ENCODE peak calls at places on chromosomes 11 and 22, in eight cellular contexts. D is prostate gland, H is HepG2, F is cardiac muscle cell, V is fibroblast of lung, Y is sigmoid colon, Z is body of pancreas, X is neural progenitor cell. N is an unnamed sample.

GRCh38 chr11:93906486-93906885 is 56.1 kb upstream of the VSTM5 start:
- DNase-seq in Y (no peak), Z (no peak), D (no peak), H (no peak), V (no peak), X (no peak), F (no peak), N (no peak)

GRCh38 chr11:107999759-108000455 is 8.8 kb upstream of the CUL5 start:
- DNase-seq in V (peak; percentile 37), Y (no peak), H (peak; percentile 72), F (peak; percentile 84), Z (no peak), D (no peak), X (peak; percentile 85), N (peak; percentile 59)

GRCh38 chr11:74237541-74237940 is 66.5 kb downstream of the PPME1 start:
- DNase-seq in X (no peak), H (no peak), F (no peak), Y (no peak), V (no peak), D (no peak), Z (no peak), N (no peak)

GRCh38 chr11:122167100-122167499 is 51.1 kb upstream of the BLID start:
- DNase-seq in Z (no peak), H (no peak), V (peak; percentile 86), F (no peak), Y (no peak), D (no peak), X (no peak), N (peak; percentile 85)

GRCh38 chr11:70506986-70507385 is 108.7 kb downstream of the CTTN start:
- DNase-seq in H (no peak), F (no peak), Z (no peak), D (no peak), X (no peak), Y (no peak), V (no peak), N (no peak)

GRCh38 chr22:27663031-27663367 is 138.6 kb downstream of the MN1 start:
- DNase-seq in Y (no peak), D (no peak), Z (no peak), H (no peak), X (no peak), F (no peak), V (no peak), N (no peak)

GRCh38 chr11:103609117-103610066 is 427.0 kb upstream of the DDI1 start:
- DNase-seq in V (peak; percentile 94), Z (no peak), F (no peak), D (no peak), X (no peak), H (no peak), Y (no peak), N (peak; percentile 93)

GRCh38 chr11:111299111-111300026 is 1.0 kb downstream of the POU2AF3 start:
- DNase-seq in Z (peak; percentile 77), Y (peak; percentile 83), F (peak; percentile 65), H (peak; percentile 46), V (peak; percentile 46), D (peak; percentile 54), X (peak; percentile 75), N (peak; percentile 19)

GRCh38 chr22:45830531-45831245 is 146.3 kb downstream of the WNT7B start:
- DNase-seq in H (no peak), D (no peak), F (peak; percentile 24), V (peak; percentile 51), Z (no peak), X (no peak), Y (no peak), N (peak; percentile 64)

GRCh38 chr11:65651589-65652510 is 10.9 kb downstream of the RELA start:
- DNase-seq in Z (no peak), H (no peak), Y (peak; percentile 85), D (peak; percentile 76), V (peak; percentile 83), X (no peak), F (no peak), N (peak; percentile 51)

GRCh38 chr11:110069158-110069737 is 23.9 kb upstream of the ZC3H12C start:
- DNase-seq in Z (no peak), H (no peak), D (no peak), Y (peak; percentile 74), X (no peak), F (peak; percentile 45), V (peak; percentile 81), N (peak; percentile 51)
- H3K4me3 ChIP-seq in Z (no peak overlapping the region), H (no peak overlapping the region), D (no peak overlapping the region), Y (no peak overlapping the region), X (no peak overlapping the region), F (no peak overlapping the region), V (no peak overlapping the region), N (no peak overlapping the region)

DNA sequence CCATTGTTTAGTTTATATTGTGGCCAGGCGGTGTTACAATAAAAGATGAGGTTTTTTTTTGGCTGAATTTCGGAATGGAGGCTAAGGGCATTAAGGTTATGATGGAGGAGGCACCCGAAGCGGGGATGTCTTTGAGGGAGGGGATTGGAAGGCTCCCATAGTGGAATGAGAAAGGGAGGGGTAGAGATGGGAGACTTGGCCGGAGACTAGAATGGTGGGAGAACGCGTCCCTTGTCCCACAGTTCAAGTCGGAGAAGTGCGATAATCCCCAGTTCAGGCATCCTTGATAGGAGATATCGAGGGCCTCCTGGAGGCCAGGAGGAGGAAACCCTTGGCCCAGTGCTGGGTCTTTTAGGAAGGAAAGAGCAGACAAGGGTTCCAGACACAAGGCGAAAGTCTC is 21.6 kb downstream of the ZNF195 start:
- DNase-seq in Z (no peak), Y (no peak), V (no peak), D (no peak), H (no peak), X (no peak), F (no peak), N (no peak)
- TF ChIP-seq CTCF in Z (no peak), Y (no peak), V (no peak), D (no peak), H (no peak), X (no peak), F (no peak), N (no peak)

DNA sequence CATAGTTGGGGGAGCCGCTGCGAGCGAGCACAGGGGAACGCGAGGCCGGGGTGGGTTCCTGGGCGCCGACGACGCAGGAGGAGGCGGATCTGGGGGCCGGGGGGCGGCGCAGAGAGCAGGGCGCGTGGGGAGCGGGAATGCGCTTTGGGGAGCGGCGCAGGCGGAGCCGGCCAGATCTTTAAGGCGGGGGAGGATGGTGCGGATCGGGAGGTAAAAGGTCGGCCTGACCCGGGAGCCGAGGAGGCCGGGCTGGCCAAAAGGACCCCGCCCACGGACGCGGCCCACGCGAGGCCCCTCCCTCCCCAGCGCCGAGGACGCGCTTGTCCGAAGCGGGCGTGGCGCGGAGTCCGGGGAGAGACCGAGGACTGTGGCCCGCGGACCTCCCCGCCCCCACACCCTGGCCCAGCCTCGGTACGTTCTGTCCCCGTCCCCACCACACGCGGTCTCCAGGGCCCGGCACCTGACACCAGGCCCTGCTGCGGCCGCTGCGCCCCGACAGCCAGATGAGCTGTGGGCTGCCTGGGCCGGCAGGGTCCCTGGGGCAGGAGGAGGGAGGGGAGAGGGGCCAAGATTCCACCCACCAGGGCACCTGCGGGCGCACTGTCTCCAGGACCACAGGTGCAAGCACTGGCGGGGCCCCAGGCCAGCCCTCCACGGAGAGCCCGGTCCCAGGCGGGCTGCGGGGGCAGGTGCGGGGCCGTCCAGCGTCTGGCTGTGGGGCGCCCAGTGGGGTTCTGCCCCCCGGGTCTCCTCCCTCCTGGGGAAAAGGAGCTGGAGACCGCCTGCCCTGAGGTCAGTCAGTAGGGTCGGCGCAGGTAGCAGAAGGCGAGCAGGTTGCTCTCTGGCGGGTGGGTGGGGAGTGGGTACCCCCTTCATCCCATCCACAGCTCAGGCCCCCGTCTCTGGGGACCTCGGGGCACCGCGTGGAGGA is 10.9 kb downstream of the PIM3 start:
- DNase-seq in V (peak; percentile 72), D (peak; percentile 51), H (no peak), Y (peak; percentile 88), F (peak; percentile 42), X (peak; percentile 64), Z (peak; percentile 67), N (peak; percentile 62)
- H3K4me3 ChIP-seq in V (peak overlapping the region; percentile 41), D (peak overlapping the region; percentile 40), H (peak overlapping the region; percentile 58), Y (peak overlapping the region; percentile 62), F (peak overlapping the region; percentile 19), X (peak overlapping the region; percentile 48), Z (no peak overlapping the region), N (peak overlapping the region; percentile 55)

DNA sequence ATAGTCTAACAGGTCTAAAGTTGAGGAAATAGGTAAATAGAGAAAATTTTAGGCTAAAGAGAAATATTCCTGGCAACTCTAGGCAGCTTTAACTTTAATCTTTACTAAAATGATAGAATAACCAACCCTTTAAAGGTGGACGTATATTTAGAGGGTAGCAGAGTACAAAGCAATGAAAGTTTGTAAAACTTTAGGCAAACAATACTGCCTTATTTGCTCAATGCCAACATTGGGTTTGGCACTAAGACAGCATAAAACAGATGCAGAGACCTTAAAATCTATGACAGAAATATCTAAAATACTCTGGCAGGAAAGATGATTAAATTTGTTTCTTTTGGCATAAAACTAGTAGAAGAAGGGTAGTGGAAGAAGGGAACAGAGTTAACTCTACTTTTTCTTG is 70.7 kb downstream of the EMSY start:
- DNase-seq in F (no peak), H (no peak), Z (no peak), Y (no peak), X (no peak), D (no peak), V (no peak), N (no peak)
- TF ChIP-seq CTCF in F (no peak), H (no peak), Z (no peak), Y (no peak), X (no peak), D (no peak), V (no peak), N (no peak)

GRCh38 chr11:57648791-57649735 is 649 bp downstream of the YPEL4 start:
- DNase-seq in Y (peak; percentile 67), D (no peak), X (peak; percentile 73), V (no peak), Z (no peak), H (no peak), F (peak; percentile 37), N (no peak)
- H3K4me3 ChIP-seq in Y (peak overlapping the region; percentile 45), D (no peak overlapping the region), X (peak overlapping the region; percentile 45), V (peak overlapping the region; percentile 25), Z (no peak overlapping the region), H (no peak overlapping the region), F (peak overlapping the region; percentile 26), N (peak overlapping the region; percentile 70)

GRCh38 chr22:23514317-23515038 is 65.6 kb downstream of the IGLL1 start:
- DNase-seq in F (no peak), H (no peak), Y (peak; percentile 85), Z (no peak), V (no peak), X (no peak), D (no peak), N (no peak)
- TF ChIP-seq CTCF in F (no peak), H (peak; percentile 24), Y (no peak), Z (no peak), V (no peak), X (no peak), D (no peak), N (no peak)